ENCODE peak calls at places on chromosomes 6 and 20, in seven cellular contexts. B is colonic mucosa; Q is AG09309; Y is HCT116; A is AG09319; D is B cell; X is CD8-positive, alpha-beta T cell. S is an unnamed sample.

GRCh38 chr6:47715782-47716181 is 17.4 kb downstream of the ADGRF4 start:
- DNase-seq in D (no peak), X (no peak), B (no peak), Y (no peak), Q (no peak), A (no peak), S (no peak)

GRCh38 chr6:125123051-125123450 is 30.5 kb upstream of the TPD52L1 start:
- DNase-seq in D (no peak), X (no peak), B (no peak), Y (no peak), A (no peak), Q (no peak), S (no peak)

GRCh38 chr6:13249817-13250216 is 78.5 kb downstream of the TBC1D7 start:
- DNase-seq in D (no peak), B (no peak), Y (no peak), A (no peak), X (no peak), Q (no peak), S (no peak)

GRCh38 chr20:11098888-11099287 is 425.1 kb upstream of the JAG1 start:
- DNase-seq in X (no peak), D (no peak), Q (no peak), Y (peak; percentile 8), A (no peak), B (peak; percentile 37), S (no peak)

GRCh38 chr6:119172813-119173212 is 94.3 kb upstream of the FAM184A start:
- DNase-seq in A (no peak), Q (no peak), Y (peak; percentile 34), B (no peak), X (no peak), D (no peak), S (no peak)

GRCh38 chr6:11448038-11448437 is 89.5 kb upstream of the TMEM170B start:
- DNase-seq in A (no peak), B (no peak), X (no peak), D (no peak), Q (no peak), Y (no peak), S (no peak)

GRCh38 chr6:156021746-156022396 is 566.2 kb upstream of the NOX3 start:
- DNase-seq in B (no peak), Q (peak; percentile 66), A (no peak), D (no peak), X (no peak), Y (no peak), S (no peak)

GRCh38 chr6:56787209-56787608 is 144.5 kb upstream of the DST start:
- DNase-seq in A (no peak), X (no peak), D (no peak), Y (no peak), B (no peak), Q (no peak), S (no peak)

GRCh38 chr20:18840248-18840645 is 26.7 kb downstream of the SCP2D1 start:
- DNase-seq in Y (no peak), A (no peak), Q (no peak), X (no peak), B (no peak), D (no peak), S (no peak)

GRCh38 chr6:93786474-93787330 is 367.3 kb upstream of the EPHA7 start:
- DNase-seq in Y (no peak), Q (no peak), A (no peak), B (no peak), X (no peak), D (no peak), S (no peak)

GRCh38 chr6:148591656-148592055 is 155.2 kb upstream of the UST start:
- DNase-seq in X (no peak), Q (no peak), D (no peak), B (no peak), Y (no peak), A (no peak), S (no peak)

GRCh38 chr20:44758247-44759101 is 12.8 kb downstream of the KCNK15 start:
- DNase-seq in B (no peak), Q (no peak), A (no peak), Y (no peak), D (no peak), X (no peak), S (no peak)

GRCh38 chr6:12010635-12011275 is 1.4 kb upstream of the HIVEP1 start:
- DNase-seq in B (peak; percentile 76), Q (no peak), Y (no peak), X (no peak), A (no peak), D (no peak), S (peak; percentile 66)

GRCh38 chr20:61744691-61745396 is 320.8 kb downstream of the TAF4 start:
- DNase-seq in Q (peak; percentile 27), X (no peak), Y (no peak), B (no peak), A (no peak), D (no peak), S (no peak)

GRCh38 chr20:15162061-15162740 is 824.8 kb upstream of the FLRT3 start:
- DNase-seq in Y (no peak), A (no peak), D (peak; percentile 12), B (no peak), Q (no peak), X (no peak), S (no peak)

GRCh38 chr6:1502041-1502440 is 107.7 kb upstream of the FOXC1 start:
- DNase-seq in A (no peak), Y (no peak), D (no peak), B (no peak), X (no peak), Q (peak; percentile 66), S (no peak)

GRCh38 chr6:105844275-105844848 is 241.8 kb upstream of the PRDM1 start:
- DNase-seq in A (no peak), D (no peak), B (no peak), X (no peak), Q (no peak), Y (no peak), S (no peak)

GRCh38 chr20:43676368-43676767 is 9.5 kb downstream of the MYBL2 start:
- DNase-seq in D (no peak), A (no peak), B (no peak), Y (no peak), X (no peak), Q (no peak), S (no peak)

GRCh38 chr20:43681991-43682410 is 15.1 kb downstream of the MYBL2 start:
- DNase-seq in A (no peak), X (no peak), Q (no peak), B (no peak), Y (no peak), D (peak; percentile 81), S (no peak)

GRCh38 chr20:43680976-43681375 is 14.1 kb downstream of the MYBL2 start:
- DNase-seq in Q (no peak), X (no peak), A (no peak), Y (no peak), D (no peak), B (no peak), S (no peak)

GRCh38 chr20:43682446-43682845 is 15.5 kb downstream of the MYBL2 start:
- DNase-seq in Y (no peak), Q (no peak), X (no peak), A (no peak), B (no peak), D (no peak), S (no peak)

DNA sequence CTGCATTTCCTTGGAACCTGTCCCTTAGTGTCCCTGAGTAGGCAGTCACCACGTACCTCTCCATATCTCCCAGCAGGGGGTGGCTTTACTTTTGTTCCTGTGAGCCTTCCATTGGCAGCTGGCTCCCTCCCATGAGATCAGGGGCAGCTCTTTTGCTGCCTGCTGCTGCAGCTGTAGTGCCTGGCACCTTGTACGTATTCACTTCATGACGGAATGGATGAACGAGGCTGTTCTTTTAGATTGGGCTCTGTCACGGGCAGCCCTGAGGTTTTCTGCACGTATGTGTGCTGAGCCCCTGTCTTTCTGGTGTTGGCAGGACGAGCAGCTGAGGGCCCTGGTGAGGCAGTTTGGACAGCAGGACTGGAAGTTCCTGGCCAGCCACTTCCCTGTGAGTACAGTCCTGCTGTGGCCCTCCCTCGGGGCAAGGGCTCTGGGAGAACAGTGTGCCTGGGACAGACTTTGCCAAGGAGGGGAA is 14.6 kb downstream of the MYBL2 start:
- DNase-seq in Y (no peak), Q (no peak), A (no peak), X (no peak), D (peak; percentile 47), B (no peak), S (no peak)
- TF ChIP-seq CTCF in Y (no peak), Q (no peak), A (no peak), X (no peak), D (peak; percentile 51), B (no peak), S (no peak)

GRCh38 chr20:3888622-3889488 is at the start of gene PANK2:
- DNase-seq in D (peak; percentile 98), X (peak; percentile 96), A (peak; percentile 98), Q (peak; percentile 93), B (peak; percentile 100), Y (peak; percentile 99), S (peak; percentile 99)
- TF ChIP-seq CTCF in D (peak; percentile 19), X (no peak), A (peak; percentile 60), Q (peak; percentile 49), B (peak; percentile 29), Y (peak; percentile 48), S (peak; percentile 56)

DNA sequence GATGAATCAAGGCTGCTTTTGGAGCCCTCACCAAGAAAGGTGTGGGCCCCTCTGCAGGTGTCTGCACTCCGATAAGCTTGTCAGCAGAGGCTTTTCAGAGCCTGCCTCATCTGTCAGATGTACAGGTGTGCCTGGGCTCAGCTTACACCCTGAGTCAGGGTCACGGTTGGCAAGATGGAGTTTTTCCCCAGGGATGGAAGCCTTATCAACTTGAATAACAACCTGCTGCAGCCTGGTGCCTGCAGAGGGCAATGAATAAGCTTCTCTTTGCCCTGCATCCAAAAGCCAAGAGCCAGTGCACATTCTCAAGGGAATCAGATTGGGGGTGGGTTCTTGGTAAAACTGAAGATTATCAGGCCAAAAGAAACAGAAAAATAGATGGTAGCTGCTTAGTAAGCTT is 427.1 kb downstream of the CD83 start:
- DNase-seq in B (no peak), Q (no peak), X (no peak), Y (no peak), D (no peak), A (no peak), S (no peak)
- TF ChIP-seq CTCF in B (no peak), Q (no peak), X (no peak), Y (no peak), D (no peak), A (no peak), S (no peak)

DNA sequence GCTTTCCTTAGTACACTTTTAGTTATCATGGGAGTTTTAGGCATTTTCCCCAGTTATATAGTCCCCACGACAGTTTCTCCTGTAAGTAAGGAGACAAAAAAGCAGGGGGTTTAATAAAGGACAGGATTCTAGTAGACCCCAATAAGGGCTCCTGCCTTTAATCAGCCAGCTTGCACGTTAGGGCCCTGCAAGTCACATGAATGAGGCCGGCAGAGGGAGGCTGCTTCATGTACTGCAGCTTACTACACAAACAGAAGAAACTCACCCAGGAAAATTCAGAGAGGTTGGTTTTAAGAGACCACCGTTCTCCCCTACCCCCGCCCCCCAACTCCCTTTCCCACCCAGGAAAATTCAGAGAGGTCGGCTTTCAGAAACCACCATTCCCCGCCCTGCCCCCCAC is 229.7 kb upstream of the MOCS1 start:
- DNase-seq in Q (no peak), B (no peak), Y (no peak), A (no peak), D (no peak), X (no peak), S (no peak)
- TF ChIP-seq CTCF in Q (no peak), B (no peak), Y (no peak), A (no peak), D (no peak), X (no peak), S (no peak)

DNA sequence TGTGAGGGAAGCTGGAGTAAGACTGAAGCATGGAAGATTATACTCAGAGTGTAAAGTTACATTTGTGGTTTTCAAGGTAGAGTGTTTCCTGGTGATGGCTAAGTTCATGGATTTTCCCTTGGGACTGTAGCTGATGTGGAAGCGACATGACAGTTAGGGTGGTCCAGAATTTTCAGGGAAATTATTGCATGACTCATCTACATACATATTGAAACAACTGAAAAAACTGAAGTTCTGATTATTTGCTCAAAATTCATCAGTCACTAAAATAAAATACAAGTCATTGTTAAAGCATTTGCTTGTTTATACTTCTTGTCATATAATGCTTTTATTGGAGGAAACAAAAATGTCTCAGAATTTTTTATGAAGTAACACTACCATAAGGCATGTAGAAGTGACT is 700.0 kb downstream of the RFPL4B start:
- DNase-seq in Y (no peak), D (no peak), A (peak; percentile 75), Q (peak; percentile 53), B (no peak), X (no peak), S (no peak)
- TF ChIP-seq CTCF in Y (no peak), D (no peak), A (no peak), Q (no peak), B (no peak), X (no peak), S (no peak)